ENCODE peak calls at places on chromosomes 1 and 21, in six cellular contexts. One of them, this sample, is unnamed.
A peak's percentile ranks its signal among the peaks of the same experiment; 100 is the strongest.

GRCh38 chr1:91165033-91165654 is 143.3 kb upstream of the ZNF644 start:
- DNase-seq in pulmonary artery endothelial cell: peak; percentile 10
- DNase-seq in AML-193: peak; percentile 42
- DNase-seq in T-cell: peak; percentile 53
- DNase-seq in activated CD4-positive, alpha-beta T cell treated with anti-CD3 and anti-CD28 coated beads, Interleukin-2, amount 10 ng/mL, durations not matched to agents 7 days and 5 days: peak; percentile 68
- DNase-seq in lower leg skin: peak; percentile 94
- DNase-seq in this sample: peak; percentile 44

GRCh38 chr1:87765686-87766085 is 437.0 kb downstream of the LMO4 start:
- DNase-seq in pulmonary artery endothelial cell: no peak
- DNase-seq in lower leg skin: no peak
- DNase-seq in T-cell: no peak
- DNase-seq in AML-193: no peak
- DNase-seq in activated CD4-positive, alpha-beta T cell treated with anti-CD3 and anti-CD28 coated beads, Interleukin-2, amount 10 ng/mL, durations not matched to agents 7 days and 5 days: no peak
- DNase-seq in this sample: no peak

GRCh38 chr1:223887724-223888428 is 42.1 kb upstream of the TP53BP2 start:
- DNase-seq in AML-193: no peak
- DNase-seq in T-cell: no peak
- DNase-seq in lower leg skin: no peak
- DNase-seq in activated CD4-positive, alpha-beta T cell treated with anti-CD3 and anti-CD28 coated beads, Interleukin-2, amount 10 ng/mL, durations not matched to agents 7 days and 5 days: no peak
- DNase-seq in pulmonary artery endothelial cell: peak; percentile 94
- DNase-seq in this sample: no peak

GRCh38 chr1:114131526-114132220 is 22.0 kb downstream of the SYT6 start:
- DNase-seq in AML-193: no peak
- DNase-seq in pulmonary artery endothelial cell: no peak
- DNase-seq in lower leg skin: no peak
- DNase-seq in T-cell: no peak
- DNase-seq in activated CD4-positive, alpha-beta T cell treated with anti-CD3 and anti-CD28 coated beads, Interleukin-2, amount 10 ng/mL, durations not matched to agents 7 days and 5 days: no peak
- DNase-seq in this sample: no peak

GRCh38 chr1:47725732-47726495 is 271.3 kb downstream of the TRABD2B start:
- DNase-seq in activated CD4-positive, alpha-beta T cell treated with anti-CD3 and anti-CD28 coated beads, Interleukin-2, amount 10 ng/mL, durations not matched to agents 7 days and 5 days: peak; percentile 70
- DNase-seq in lower leg skin: peak; percentile 92
- DNase-seq in pulmonary artery endothelial cell: peak; percentile 43
- DNase-seq in AML-193: peak; percentile 68
- DNase-seq in T-cell: peak; percentile 57
- DNase-seq in this sample: peak; percentile 56

GRCh38 chr1:192086643-192087042 is 71.6 kb upstream of the RGS18 start:
- DNase-seq in AML-193: no peak
- DNase-seq in T-cell: no peak
- DNase-seq in activated CD4-positive, alpha-beta T cell treated with anti-CD3 and anti-CD28 coated beads, Interleukin-2, amount 10 ng/mL, durations not matched to agents 7 days and 5 days: no peak
- DNase-seq in lower leg skin: no peak
- DNase-seq in pulmonary artery endothelial cell: no peak
- DNase-seq in this sample: no peak

GRCh38 chr21:28283652-28284490 is 708.8 kb downstream of the LTN1 start:
- DNase-seq in activated CD4-positive, alpha-beta T cell treated with anti-CD3 and anti-CD28 coated beads, Interleukin-2, amount 10 ng/mL, durations not matched to agents 7 days and 5 days: no peak
- DNase-seq in AML-193: no peak
- DNase-seq in T-cell: no peak
- DNase-seq in pulmonary artery endothelial cell: peak; percentile 93
- DNase-seq in lower leg skin: no peak
- DNase-seq in this sample: no peak

GRCh38 chr1:205243355-205244191 is 15.8 kb downstream of the TMCC2 start:
- DNase-seq in T-cell: no peak
- DNase-seq in pulmonary artery endothelial cell: no peak
- DNase-seq in AML-193: no peak
- DNase-seq in lower leg skin: peak; percentile 70
- DNase-seq in activated CD4-positive, alpha-beta T cell treated with anti-CD3 and anti-CD28 coated beads, Interleukin-2, amount 10 ng/mL, durations not matched to agents 7 days and 5 days: no peak
- DNase-seq in this sample: no peak

GRCh38 chr1:222283147-222283768 is 264.6 kb downstream of the HHIPL2 start:
- DNase-seq in lower leg skin: no peak
- DNase-seq in AML-193: no peak
- DNase-seq in T-cell: no peak
- DNase-seq in activated CD4-positive, alpha-beta T cell treated with anti-CD3 and anti-CD28 coated beads, Interleukin-2, amount 10 ng/mL, durations not matched to agents 7 days and 5 days: no peak
- DNase-seq in pulmonary artery endothelial cell: no peak
- DNase-seq in this sample: no peak

GRCh38 chr1:171506525-171507304 is 21.4 kb downstream of the PRRC2C start:
- DNase-seq in T-cell: no peak
- DNase-seq in activated CD4-positive, alpha-beta T cell treated with anti-CD3 and anti-CD28 coated beads, Interleukin-2, amount 10 ng/mL, durations not matched to agents 7 days and 5 days: no peak
- DNase-seq in lower leg skin: no peak
- DNase-seq in pulmonary artery endothelial cell: no peak
- DNase-seq in AML-193: no peak
- DNase-seq in this sample: no peak

GRCh38 chr1:206834711-206835110 is 30.7 kb upstream of the IL20 start:
- DNase-seq in pulmonary artery endothelial cell: no peak
- DNase-seq in T-cell: no peak
- DNase-seq in AML-193: no peak
- DNase-seq in lower leg skin: no peak
- DNase-seq in activated CD4-positive, alpha-beta T cell treated with anti-CD3 and anti-CD28 coated beads, Interleukin-2, amount 10 ng/mL, durations not matched to agents 7 days and 5 days: no peak
- DNase-seq in this sample: no peak

GRCh38 chr1:10980841-10981727 is 31.4 kb upstream of the TARDBP start:
- DNase-seq in pulmonary artery endothelial cell: no peak
- DNase-seq in AML-193: no peak
- DNase-seq in T-cell: no peak
- DNase-seq in activated CD4-positive, alpha-beta T cell treated with anti-CD3 and anti-CD28 coated beads, Interleukin-2, amount 10 ng/mL, durations not matched to agents 7 days and 5 days: no peak
- DNase-seq in lower leg skin: peak; percentile 91
- DNase-seq in this sample: no peak

GRCh38 chr1:205298191-205298994 is 23.2 kb downstream of the NUAK2 start:
- DNase-seq in pulmonary artery endothelial cell: no peak
- DNase-seq in AML-193: no peak
- DNase-seq in lower leg skin: no peak
- DNase-seq in T-cell: no peak
- DNase-seq in activated CD4-positive, alpha-beta T cell treated with anti-CD3 and anti-CD28 coated beads, Interleukin-2, amount 10 ng/mL, durations not matched to agents 7 days and 5 days: no peak
- DNase-seq in this sample: no peak

GRCh38 chr1:236102611-236103010 is 37.7 kb upstream of the NID1 start:
- DNase-seq in lower leg skin: no peak
- DNase-seq in pulmonary artery endothelial cell: no peak
- DNase-seq in activated CD4-positive, alpha-beta T cell treated with anti-CD3 and anti-CD28 coated beads, Interleukin-2, amount 10 ng/mL, durations not matched to agents 7 days and 5 days: no peak
- DNase-seq in T-cell: no peak
- DNase-seq in AML-193: no peak
- DNase-seq in this sample: no peak

GRCh38 chr1:198019126-198019525 is 102.0 kb downstream of the LHX9 start:
- DNase-seq in AML-193: no peak
- DNase-seq in lower leg skin: no peak
- DNase-seq in T-cell: no peak
- DNase-seq in activated CD4-positive, alpha-beta T cell treated with anti-CD3 and anti-CD28 coated beads, Interleukin-2, amount 10 ng/mL, durations not matched to agents 7 days and 5 days: no peak
- DNase-seq in pulmonary artery endothelial cell: no peak
- DNase-seq in this sample: no peak

GRCh38 chr1:162276493-162276892 is 100.2 kb downstream of the SPATA46 start:
- DNase-seq in AML-193: peak; percentile 48
- DNase-seq in activated CD4-positive, alpha-beta T cell treated with anti-CD3 and anti-CD28 coated beads, Interleukin-2, amount 10 ng/mL, durations not matched to agents 7 days and 5 days: no peak
- DNase-seq in lower leg skin: no peak
- DNase-seq in T-cell: no peak
- DNase-seq in pulmonary artery endothelial cell: no peak
- DNase-seq in this sample: no peak

GRCh38 chr1:1298861-1299685 is 8.7 kb downstream of the ACAP3 start:
- DNase-seq in activated CD4-positive, alpha-beta T cell treated with anti-CD3 and anti-CD28 coated beads, Interleukin-2, amount 10 ng/mL, durations not matched to agents 7 days and 5 days: no peak
- DNase-seq in AML-193: no peak
- DNase-seq in pulmonary artery endothelial cell: no peak
- DNase-seq in lower leg skin: no peak
- DNase-seq in T-cell: no peak
- DNase-seq in this sample: no peak

This sample was measured in GDM1.